ENCODE peak calls at places on chromosomes 1 and 21, in eight cellular contexts. V is hepatic stellate cell, Q is HEK293T, X is iris pigment epithelial cell, F is adrenal gland, Y is SIG-M5, A is HTR-8/SVneo, M is H1. U is an unnamed sample.

GRCh38 chr21:34611528-34611927 is 3.4 kb downstream of the RCAN1 start:
- DNase-seq in V (no peak), Q (no peak), X (no peak), F (no peak), Y (no peak), A (no peak), M (no peak), U (no peak)

GRCh38 chr21:43306911-43307676 is 119.8 kb downstream of the SIK1 start:
- DNase-seq in V (no peak), Q (no peak), X (peak; percentile 36), F (peak; percentile 93), Y (no peak), A (peak; percentile 85), M (no peak), U (no peak)

GRCh38 chr1:232988572-232989040 is 38.2 kb downstream of the NTPCR start:
- DNase-seq in V (no peak), Q (peak; percentile 25), X (peak; percentile 86), F (no peak), Y (no peak), A (peak; percentile 66), M (no peak), U (no peak)

GRCh38 chr21:42975886-42976608 is 1.7 kb downstream of the PKNOX1 start:
- DNase-seq in V (no peak), Q (no peak), X (no peak), F (no peak), Y (no peak), A (no peak), M (no peak), U (no peak)

GRCh38 chr1:161381707-161382106 is 14.0 kb upstream of the CFAP126 start:
- DNase-seq in V (no peak), Q (no peak), X (peak; percentile 38), F (peak; percentile 4), Y (no peak), A (no peak), M (no peak), U (no peak)

GRCh38 chr1:115539736-115540135 is 102.0 kb upstream of the VANGL1 start:
- DNase-seq in V (no peak), Q (no peak), X (peak; percentile 30), F (no peak), Y (no peak), A (no peak), M (no peak), U (no peak)

GRCh38 chr1:79852004-79852403 is 845.5 kb upstream of the ADGRL4 start:
- DNase-seq in V (no peak), Q (no peak), X (no peak), F (no peak), Y (no peak), A (no peak), M (peak; percentile 1), U (no peak)

GRCh38 chr1:172408958-172409357 is 11.5 kb upstream of the C1orf105 start:
- DNase-seq in V (no peak), Q (no peak), X (peak; percentile 67), F (no peak), Y (no peak), A (no peak), M (no peak), U (no peak)

GRCh38 chr1:159847231-159847630 is 15.2 kb downstream of the VSIG8 start:
- DNase-seq in V (no peak), Q (no peak), X (no peak), F (no peak), Y (no peak), A (no peak), M (no peak), U (no peak)

GRCh38 chr1:26999440-26999987 is 6.0 kb downstream of the TRNP1 start:
- DNase-seq in V (peak; percentile 98), Q (no peak), X (peak; percentile 93), F (peak; percentile 60), Y (no peak), A (peak; percentile 82), M (peak; percentile 94), U (no peak)

GRCh38 chr1:162993866-162994265 is 75.3 kb upstream of the RGS4 start:
- DNase-seq in V (no peak), Q (no peak), X (no peak), F (no peak), Y (no peak), A (no peak), M (no peak), U (no peak)

GRCh38 chr1:2212542-2213491 is 15.3 kb upstream of the SKI start:
- DNase-seq in V (peak; percentile 98), Q (peak; percentile 74), X (peak; percentile 95), F (peak; percentile 95), Y (no peak), A (peak; percentile 82), M (peak; percentile 79), U (peak; percentile 94)

GRCh38 chr21:31133243-31133830 is 95.1 kb upstream of the KRTAP19-8 start:
- DNase-seq in V (no peak), Q (no peak), X (no peak), F (no peak), Y (no peak), A (no peak), M (no peak), U (no peak)

GRCh38 chr1:41695118-41695517 is 210.6 kb upstream of the EDN2 start:
- DNase-seq in V (no peak), Q (no peak), X (no peak), F (peak; percentile 52), Y (no peak), A (peak; percentile 48), M (no peak), U (peak; percentile 58)

GRCh38 chr1:191963781-191964455 is 194.3 kb upstream of the RGS18 start:
- DNase-seq in V (no peak), Q (no peak), X (peak; percentile 8), F (no peak), Y (no peak), A (no peak), M (no peak), U (no peak)

GRCh38 chr1:99599678-99600175 is 46.2 kb upstream of the PALMD start:
- DNase-seq in V (peak; percentile 67), Q (no peak), X (peak; percentile 94), F (peak; percentile 94), Y (no peak), A (peak; percentile 39), M (no peak), U (no peak)

GRCh38 chr1:94858276-94858675 is 38.1 kb downstream of the SLC44A3 start:
- DNase-seq in V (no peak), Q (no peak), X (peak; percentile 49), F (peak; percentile 60), Y (no peak), A (no peak), M (no peak), U (no peak)

GRCh38 chr1:192592981-192593683 is 17.6 kb downstream of the RGS1 start:
- DNase-seq in V (no peak), Q (no peak), X (peak; percentile 38), F (no peak), Y (no peak), A (no peak), M (no peak), U (no peak)

GRCh38 chr1:25765910-25766645 is 33.9 kb upstream of the SELENON start:
- DNase-seq in V (no peak), Q (no peak), X (no peak), F (no peak), Y (no peak), A (no peak), M (no peak), U (peak; percentile 32)

GRCh38 chr21:46457801-46458314 is 833 bp upstream of the DIP2A start:
- DNase-seq in V (peak; percentile 40), Q (peak; percentile 36), X (peak; percentile 75), F (peak; percentile 47), Y (no peak), A (peak; percentile 22), M (no peak), U (peak; percentile 20)

GRCh38 chr1:32291145-32291707 is 657 bp upstream of the HDAC1 start:
- DNase-seq in V (peak; percentile 67), Q (no peak), X (peak; percentile 39), F (no peak), Y (no peak), A (peak; percentile 44), M (no peak), U (no peak)

GRCh38 chr1:95655321-95656020 is 421.5 kb downstream of the RWDD3 start:
- DNase-seq in V (no peak), Q (no peak), X (no peak), F (no peak), Y (no peak), A (no peak), M (no peak), U (no peak)

GRCh38 chr1:114540202-114540601 is 29.2 kb upstream of the TRIM33 start:
- DNase-seq in V (no peak), Q (no peak), X (no peak), F (no peak), Y (no peak), A (peak; percentile 3), M (no peak), U (no peak)

GRCh38 chr1:160797861-160798273 is 1.9 kb downstream of the LY9 start:
- DNase-seq in V (no peak), Q (no peak), X (no peak), F (no peak), Y (no peak), A (no peak), M (no peak), U (no peak)

GRCh38 chr21:37371041-37371397 is 4.4 kb downstream of the DYRK1A start:
- DNase-seq in V (no peak), Q (no peak), X (no peak), F (no peak), Y (no peak), A (no peak), M (no peak), U (no peak)

GRCh38 chr1:21857142-21857839 is 45.2 kb downstream of the LDLRAD2 start:
- DNase-seq in V (no peak), Q (no peak), X (peak; percentile 19), F (no peak), Y (no peak), A (no peak), M (no peak), U (no peak)

GRCh38 chr1:6004412-6005123 is 12.3 kb upstream of the NPHP4 start:
- DNase-seq in V (no peak), Q (no peak), X (no peak), F (peak; percentile 4), Y (no peak), A (no peak), M (no peak), U (no peak)

U was measured in cerebellum.